ENCODE peak calls at places on chromosomes 1 and 21, in seven cellular contexts. One of them, this sample, is unnamed. For H3K4me1 and H3K36me3, the result is how much of the 10 kb centered on the place peaks cover.

GRCh38 chr1:23345920-23346319 is 1.8 kb upstream of the HNRNPR start:
- DNase-seq in cardiac muscle cell: no peak
- DNase-seq in left ventricle myocardium inferior: no peak
- DNase-seq in neural progenitor cell: no peak
- DNase-seq in heart right ventricle: no peak
- DNase-seq in stomach: no peak
- DNase-seq in uterus: no peak
- DNase-seq in this sample: no peak

GRCh38 chr1:205568135-205568468 is 63.6 kb downstream of the CDK18 start:
- DNase-seq in cardiac muscle cell: no peak
- DNase-seq in left ventricle myocardium inferior: no peak
- DNase-seq in neural progenitor cell: no peak
- DNase-seq in heart right ventricle: no peak
- DNase-seq in stomach: peak
- DNase-seq in uterus: no peak
- DNase-seq in this sample: no peak

GRCh38 chr1:161736332-161736969 is 13.1 kb upstream of the DUSP12 start:
- DNase-seq in cardiac muscle cell: peak
- DNase-seq in left ventricle myocardium inferior: no peak
- DNase-seq in neural progenitor cell: no peak
- DNase-seq in heart right ventricle: no peak
- DNase-seq in stomach: no peak
- DNase-seq in uterus: no peak
- DNase-seq in this sample: no peak

GRCh38 chr1:109619655-109620395 is at the start of gene AMPD2:
- DNase-seq in cardiac muscle cell: peak
- DNase-seq in left ventricle myocardium inferior: peak
- DNase-seq in neural progenitor cell: peak
- DNase-seq in heart right ventricle: peak
- DNase-seq in stomach: peak
- DNase-seq in uterus: peak
- DNase-seq in this sample: peak

GRCh38 chr1:41936107-41936506 is 17.4 kb upstream of the HIVEP3 start:
- DNase-seq in cardiac muscle cell: peak
- DNase-seq in left ventricle myocardium inferior: no peak
- DNase-seq in neural progenitor cell: no peak
- DNase-seq in heart right ventricle: no peak
- DNase-seq in stomach: no peak
- DNase-seq in uterus: no peak
- DNase-seq in this sample: no peak

GRCh38 chr21:18716578-18717138 is 313.1 kb upstream of the TMPRSS15 start:
- DNase-seq in cardiac muscle cell: no peak
- DNase-seq in left ventricle myocardium inferior: no peak
- DNase-seq in neural progenitor cell: no peak
- DNase-seq in heart right ventricle: no peak
- DNase-seq in stomach: no peak
- DNase-seq in uterus: no peak
- DNase-seq in this sample: no peak

GRCh38 chr1:232880354-232880753 is 70.1 kb upstream of the NTPCR start:
- DNase-seq in cardiac muscle cell: peak
- DNase-seq in left ventricle myocardium inferior: no peak
- DNase-seq in neural progenitor cell: peak
- DNase-seq in heart right ventricle: no peak
- DNase-seq in stomach: peak
- DNase-seq in uterus: no peak
- DNase-seq in this sample: peak

GRCh38 chr1:41528106-41528505 is 43.6 kb upstream of the EDN2 start:
- DNase-seq in cardiac muscle cell: no peak
- DNase-seq in left ventricle myocardium inferior: peak
- DNase-seq in neural progenitor cell: no peak
- DNase-seq in heart right ventricle: no peak
- DNase-seq in stomach: no peak
- DNase-seq in uterus: no peak
- DNase-seq in this sample: no peak

GRCh38 chr1:165635823-165636222 is 4.8 kb downstream of the MGST3 start:
- DNase-seq in cardiac muscle cell: no peak
- DNase-seq in left ventricle myocardium inferior: no peak
- DNase-seq in neural progenitor cell: no peak
- DNase-seq in heart right ventricle: no peak
- DNase-seq in stomach: no peak
- DNase-seq in uterus: no peak
- DNase-seq in this sample: no peak

GRCh38 chr21:44875341-44875740 is 1.9 kb upstream of the PTTG1IP start:
- DNase-seq in cardiac muscle cell: peak
- DNase-seq in left ventricle myocardium inferior: no peak
- DNase-seq in neural progenitor cell: no peak
- DNase-seq in heart right ventricle: no peak
- DNase-seq in stomach: no peak
- DNase-seq in uterus: no peak
- DNase-seq in this sample: no peak

GRCh38 chr21:33384851-33385331 is 18.3 kb upstream of the IFNGR2 start:
- DNase-seq in cardiac muscle cell: no peak
- DNase-seq in left ventricle myocardium inferior: no peak
- DNase-seq in neural progenitor cell: no peak
- DNase-seq in heart right ventricle: no peak
- DNase-seq in stomach: no peak
- DNase-seq in uterus: no peak
- DNase-seq in this sample: no peak

GRCh38 chr1:229098903-229099578 is 171.9 kb upstream of the RAB4A start:
- DNase-seq in cardiac muscle cell: no peak
- DNase-seq in left ventricle myocardium inferior: no peak
- DNase-seq in neural progenitor cell: no peak
- DNase-seq in heart right ventricle: no peak
- DNase-seq in stomach: no peak
- DNase-seq in uterus: no peak
- DNase-seq in this sample: no peak

GRCh38 chr21:26595971-26596370 is 22.9 kb upstream of the CYYR1 start:
- DNase-seq in cardiac muscle cell: no peak
- DNase-seq in left ventricle myocardium inferior: no peak
- DNase-seq in neural progenitor cell: no peak
- DNase-seq in heart right ventricle: no peak
- DNase-seq in stomach: no peak
- DNase-seq in uterus: no peak
- DNase-seq in this sample: no peak

GRCh38 chr1:246428542-246429308 is 78.4 kb downstream of the SMYD3 start:
- DNase-seq in cardiac muscle cell: peak
- DNase-seq in left ventricle myocardium inferior: no peak
- DNase-seq in neural progenitor cell: no peak
- DNase-seq in heart right ventricle: no peak
- DNase-seq in stomach: no peak
- DNase-seq in uterus: no peak
- DNase-seq in this sample: no peak

GRCh38 chr1:109975718-109976117 is 8.8 kb upstream of the AHCYL1 start:
- DNase-seq in cardiac muscle cell: peak
- DNase-seq in left ventricle myocardium inferior: no peak
- DNase-seq in neural progenitor cell: no peak
- DNase-seq in heart right ventricle: no peak
- DNase-seq in stomach: no peak
- DNase-seq in uterus: no peak
- DNase-seq in this sample: no peak

GRCh38 chr1:208807446-208808117 is 563.4 kb upstream of the PLXNA2 start:
- DNase-seq in cardiac muscle cell: no peak
- DNase-seq in left ventricle myocardium inferior: no peak
- DNase-seq in neural progenitor cell: no peak
- DNase-seq in heart right ventricle: no peak
- DNase-seq in stomach: no peak
- DNase-seq in uterus: no peak
- DNase-seq in this sample: no peak

GRCh38 chr1:109385417-109385816 is 12.3 kb downstream of the SORT1 start:
- DNase-seq in cardiac muscle cell: peak
- DNase-seq in left ventricle myocardium inferior: peak
- DNase-seq in neural progenitor cell: no peak
- DNase-seq in heart right ventricle: peak
- DNase-seq in stomach: no peak
- DNase-seq in uterus: no peak
- DNase-seq in this sample: no peak

GRCh38 chr1:155759966-155760630 is 71.2 kb downstream of the DAP3 start:
- DNase-seq in cardiac muscle cell: no peak
- DNase-seq in left ventricle myocardium inferior: no peak
- DNase-seq in neural progenitor cell: no peak
- DNase-seq in heart right ventricle: no peak
- DNase-seq in stomach: no peak
- DNase-seq in uterus: no peak
- DNase-seq in this sample: peak

GRCh38 chr1:59680044-59680443 is 134.7 kb upstream of the HOOK1 start:
- DNase-seq in cardiac muscle cell: no peak
- DNase-seq in left ventricle myocardium inferior: no peak
- DNase-seq in neural progenitor cell: no peak
- DNase-seq in heart right ventricle: no peak
- DNase-seq in stomach: no peak
- DNase-seq in uterus: no peak
- DNase-seq in this sample: no peak

GRCh38 chr1:145979746-145980435 is 15.4 kb downstream of the POLR3GL start:
- DNase-seq in cardiac muscle cell: peak
- DNase-seq in left ventricle myocardium inferior: no peak
- DNase-seq in neural progenitor cell: no peak
- DNase-seq in heart right ventricle: no peak
- DNase-seq in stomach: peak
- DNase-seq in uterus: no peak
- DNase-seq in this sample: no peak
- H3K4me1 ChIP-seq in cardiac muscle cell: half or more
- H3K4me1 ChIP-seq in left ventricle myocardium inferior: half or more
- H3K4me1 ChIP-seq in neural progenitor cell: under half
- H3K4me1 ChIP-seq in heart right ventricle: half or more
- H3K4me1 ChIP-seq in stomach: half or more
- H3K4me1 ChIP-seq in uterus: under half
- H3K4me1 ChIP-seq in this sample: under half

GRCh38 chr21:45939521-45940045 is 42.0 kb upstream of the COL6A1 start:
- DNase-seq in cardiac muscle cell: no peak
- DNase-seq in left ventricle myocardium inferior: no peak
- DNase-seq in neural progenitor cell: no peak
- DNase-seq in heart right ventricle: no peak
- DNase-seq in stomach: no peak
- DNase-seq in uterus: no peak
- DNase-seq in this sample: no peak

GRCh38 chr21:45938811-45939520 is 42.6 kb upstream of the COL6A1 start:
- DNase-seq in cardiac muscle cell: no peak
- DNase-seq in left ventricle myocardium inferior: no peak
- DNase-seq in neural progenitor cell: no peak
- DNase-seq in heart right ventricle: no peak
- DNase-seq in stomach: no peak
- DNase-seq in uterus: no peak
- DNase-seq in this sample: no peak

GRCh38 chr21:45940091-45940490 is 41.5 kb upstream of the COL6A1 start:
- DNase-seq in cardiac muscle cell: no peak
- DNase-seq in left ventricle myocardium inferior: no peak
- DNase-seq in neural progenitor cell: no peak
- DNase-seq in heart right ventricle: no peak
- DNase-seq in stomach: no peak
- DNase-seq in uterus: no peak
- DNase-seq in this sample: no peak

GRCh38 chr21:45938453-45938755 is 43.2 kb upstream of the COL6A1 start:
- DNase-seq in cardiac muscle cell: no peak
- DNase-seq in left ventricle myocardium inferior: no peak
- DNase-seq in neural progenitor cell: no peak
- DNase-seq in heart right ventricle: no peak
- DNase-seq in stomach: no peak
- DNase-seq in uterus: no peak
- DNase-seq in this sample: no peak

GRCh38 chr21:45937721-45938452 is 43.7 kb upstream of the COL6A1 start:
- DNase-seq in cardiac muscle cell: no peak
- DNase-seq in left ventricle myocardium inferior: no peak
- DNase-seq in neural progenitor cell: no peak
- DNase-seq in heart right ventricle: no peak
- DNase-seq in stomach: no peak
- DNase-seq in uterus: no peak
- DNase-seq in this sample: no peak
- H3K4me3 ChIP-seq in cardiac muscle cell: no peak
- H3K4me3 ChIP-seq in left ventricle myocardium inferior: no peak
- H3K4me3 ChIP-seq in neural progenitor cell: no peak
- H3K4me3 ChIP-seq in heart right ventricle: no peak
- H3K4me3 ChIP-seq in stomach: no peak
- H3K4me3 ChIP-seq in uterus: no peak
- H3K4me3 ChIP-seq in this sample: no peak

DNA sequence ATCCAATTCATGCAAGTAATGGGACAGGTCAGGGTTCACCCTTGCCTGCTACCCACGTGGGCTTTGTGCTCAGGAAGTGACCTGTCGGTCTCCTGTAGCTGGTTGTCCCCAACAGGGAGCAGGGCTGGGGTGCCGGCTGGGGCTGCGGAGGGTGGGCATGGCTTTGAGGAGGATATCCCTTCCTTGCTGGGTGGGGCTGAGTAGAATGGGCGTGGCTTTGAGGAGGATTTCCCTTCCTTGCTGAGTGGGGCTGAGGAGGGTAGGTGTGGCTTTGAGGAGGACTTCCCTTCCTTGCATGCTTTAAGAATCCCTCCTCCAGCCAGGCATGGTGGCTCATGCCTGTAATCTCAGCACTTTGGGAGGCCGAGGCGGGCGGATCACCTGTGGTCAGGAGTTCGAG is 151.3 kb downstream of the CLIC6 start:
- DNase-seq in cardiac muscle cell: no peak
- DNase-seq in left ventricle myocardium inferior: no peak
- DNase-seq in neural progenitor cell: no peak
- DNase-seq in heart right ventricle: no peak
- DNase-seq in stomach: no peak
- DNase-seq in uterus: no peak
- DNase-seq in this sample: peak
- H3K36me3 ChIP-seq in cardiac muscle cell: under half
- H3K36me3 ChIP-seq in left ventricle myocardium inferior: under half
- H3K36me3 ChIP-seq in neural progenitor cell: under half
- H3K36me3 ChIP-seq in heart right ventricle: under half
- H3K36me3 ChIP-seq in stomach: half or more
- H3K36me3 ChIP-seq in uterus: under half
- H3K36me3 ChIP-seq in this sample: under half

GRCh38 chr1:19384772-19385187 is 72.7 kb downstream of the SLC66A1 start:
- DNase-seq in cardiac muscle cell: no peak
- DNase-seq in left ventricle myocardium inferior: no peak
- DNase-seq in neural progenitor cell: no peak
- DNase-seq in heart right ventricle: no peak
- DNase-seq in stomach: peak
- DNase-seq in uterus: no peak
- DNase-seq in this sample: no peak
- H3K4me1 ChIP-seq in cardiac muscle cell: under half
- H3K4me1 ChIP-seq in left ventricle myocardium inferior: half or more
- H3K4me1 ChIP-seq in neural progenitor cell: under half
- H3K4me1 ChIP-seq in heart right ventricle: under half
- H3K4me1 ChIP-seq in stomach: under half
- H3K4me1 ChIP-seq in uterus: under half
- H3K4me1 ChIP-seq in this sample: under half

DNA sequence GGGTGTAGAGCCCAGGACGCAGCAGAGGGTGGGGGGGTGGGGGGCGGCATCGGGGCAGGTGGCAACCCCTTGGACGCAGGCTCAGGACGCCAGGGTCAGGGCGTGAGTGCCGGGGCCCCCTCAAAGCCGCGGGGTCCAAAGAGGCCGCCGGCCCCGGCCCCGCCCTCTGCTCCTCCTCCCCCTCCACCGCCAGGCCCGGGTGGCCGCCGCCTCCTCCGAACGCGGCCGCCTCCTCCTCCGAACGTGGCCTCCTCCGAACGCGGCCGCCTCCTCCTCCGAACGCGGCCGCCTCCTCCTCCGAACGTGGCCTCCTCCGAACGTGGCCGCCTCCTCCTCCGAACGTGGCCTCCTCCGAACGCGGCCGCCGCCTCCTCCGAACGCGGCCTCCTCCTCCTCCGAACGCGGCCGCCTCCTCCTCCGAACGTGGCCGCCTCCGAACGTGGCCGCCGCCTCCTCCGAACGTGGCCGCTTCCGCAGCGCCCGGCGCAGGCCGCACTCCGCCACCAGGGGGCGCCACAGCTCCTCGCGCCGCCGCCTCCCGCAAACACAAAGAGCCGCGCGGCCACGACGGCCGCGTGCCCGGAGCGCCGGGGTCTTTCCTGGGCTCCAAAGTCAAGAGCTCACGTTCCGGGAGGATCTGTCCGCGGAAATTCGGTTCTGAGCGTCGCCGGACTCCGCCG is 19.3 kb upstream of the SAMD11 start:
- DNase-seq in cardiac muscle cell: peak
- DNase-seq in left ventricle myocardium inferior: peak
- DNase-seq in neural progenitor cell: peak
- DNase-seq in heart right ventricle: peak
- DNase-seq in stomach: peak
- DNase-seq in uterus: peak
- DNase-seq in this sample: peak
- H3K4me3 ChIP-seq in cardiac muscle cell: peak
- H3K4me3 ChIP-seq in left ventricle myocardium inferior: peak
- H3K4me3 ChIP-seq in neural progenitor cell: peak
- H3K4me3 ChIP-seq in heart right ventricle: peak
- H3K4me3 ChIP-seq in stomach: peak
- H3K4me3 ChIP-seq in uterus: peak
- H3K4me3 ChIP-seq in this sample: peak